ENCODE peak calls at places on chromosomes 2 and 18, in five cellular contexts. U is HepG2, F is NT2/D1, J is GM12878, K is H1. B is an unnamed sample.

GRCh38 chr2:84858123-84858522 is 22.8 kb downstream of the TRABD2A start:
- DNase-seq in U (no peak), F (no peak), J (no peak), K (no peak), B (peak)

GRCh38 chr18:76803814-76804213 is 18.5 kb upstream of the ZNF236 start:
- DNase-seq in U (peak), F (no peak), J (peak), K (peak), B (peak)

GRCh38 chr2:69175795-69176715 is 163.1 kb downstream of the ANTXR1 start:
- DNase-seq in U (no peak), F (no peak), J (no peak), K (no peak), B (no peak)

GRCh38 chr18:25827961-25828561 is 262.4 kb downstream of the SS18 start:
- DNase-seq in U (peak), F (no peak), J (no peak), K (no peak), B (no peak)

GRCh38 chr2:194725169-194725568 is 931.9 kb upstream of the SLC39A10 start:
- DNase-seq in U (no peak), F (no peak), J (no peak), K (no peak), B (no peak)

GRCh38 chr2:190185380-190185779 is 122.9 kb upstream of the MSTN start:
- DNase-seq in U (no peak), F (no peak), J (no peak), K (no peak), B (no peak)

GRCh38 chr2:240350696-240351087 is 84.8 kb upstream of the GPC1 start:
- DNase-seq in U (no peak), F (no peak), J (no peak), K (no peak), B (no peak)

GRCh38 chr2:126482582-126483464 is 173.1 kb upstream of the GYPC start:
- DNase-seq in U (peak), F (no peak), J (no peak), K (peak), B (peak)

GRCh38 chr2:24886640-24887324 is 33.3 kb downstream of the ADCY3 start:
- DNase-seq in U (no peak), F (no peak), J (no peak), K (no peak), B (no peak)

DNA sequence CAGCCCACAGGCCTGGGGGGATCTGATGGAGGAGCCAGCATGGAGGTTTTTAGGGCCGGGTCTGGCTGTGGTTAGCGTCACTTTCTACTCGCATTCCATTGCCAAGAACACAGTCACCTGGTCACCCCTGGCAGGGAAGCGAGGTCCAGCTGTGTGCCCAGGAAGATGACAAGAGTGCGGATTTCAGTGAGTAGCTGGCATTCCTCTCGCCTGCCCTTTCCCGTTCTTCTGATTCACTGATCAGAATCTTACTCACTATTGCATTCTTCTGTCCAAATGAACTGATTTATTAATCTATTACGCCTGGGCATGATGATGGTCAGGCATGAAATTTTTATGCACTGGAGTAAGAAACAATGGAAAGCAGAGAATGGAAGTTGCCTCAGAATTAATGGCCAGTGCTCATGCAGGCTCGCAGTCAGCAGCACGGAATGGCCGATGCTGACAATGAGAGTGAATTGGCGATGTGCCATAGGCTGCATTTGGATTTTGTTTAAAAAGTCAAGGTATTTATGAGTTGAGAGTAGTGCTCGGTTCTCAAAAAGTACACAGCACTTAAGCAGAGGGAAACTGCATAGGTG is 76.4 kb upstream of the MGAT5 start:
- DNase-seq in U (no peak), F (no peak), J (no peak), K (no peak), B (no peak)
- TF ChIP-seq SUZ12 in U (no peak), F (no peak), J (no peak), K (no peak), B (no peak)

GRCh38 chr2:70347831-70348230 is 46.0 kb upstream of the FAM136A start:
- DNase-seq in U (no peak), F (no peak), J (no peak), K (no peak), B (no peak)
- TF ChIP-seq SUZ12 in U (no peak), F (no peak), J (no peak), K (no peak), B (no peak)

GRCh38 chr2:1940660-1941059 is 196.3 kb upstream of the PXDN start:
- DNase-seq in U (no peak), F (no peak), J (no peak), K (no peak), B (no peak)
- TF ChIP-seq SUZ12 in U (no peak), F (no peak), J (no peak), K (no peak), B (no peak)

DNA sequence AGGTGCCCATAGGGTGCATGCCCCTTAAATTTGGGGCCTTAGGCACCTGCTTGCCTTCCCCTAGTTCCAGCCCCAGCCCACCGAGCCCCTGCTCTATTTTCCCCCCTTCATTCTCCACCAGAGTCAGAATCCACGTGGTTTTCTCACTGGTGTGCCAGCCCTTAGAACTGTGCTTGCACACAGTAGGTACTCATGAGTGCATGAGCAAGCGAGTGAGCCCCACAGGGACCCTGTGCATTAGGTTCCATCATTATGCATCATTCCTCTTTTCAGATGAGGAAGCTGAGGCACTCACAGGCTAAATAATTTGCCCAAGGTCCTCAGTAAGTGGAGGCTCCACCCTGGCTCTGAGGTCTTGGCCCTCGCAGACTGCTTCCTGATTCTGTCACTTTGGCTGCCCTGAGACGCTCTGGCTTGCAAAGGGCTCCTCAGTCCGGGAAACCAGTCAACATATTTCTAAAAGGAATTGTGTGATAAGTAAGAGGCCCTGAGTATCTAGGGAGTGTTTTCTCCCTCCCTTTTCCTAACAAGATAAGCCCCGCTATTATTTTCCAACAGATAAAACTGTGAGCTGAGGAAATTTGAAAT is 71.7 kb downstream of the IL1R2 start:
- DNase-seq in U (no peak), F (no peak), J (no peak), K (no peak), B (no peak)
- TF ChIP-seq SUZ12 in U (no peak), F (no peak), J (no peak), K (no peak), B (no peak)

DNA sequence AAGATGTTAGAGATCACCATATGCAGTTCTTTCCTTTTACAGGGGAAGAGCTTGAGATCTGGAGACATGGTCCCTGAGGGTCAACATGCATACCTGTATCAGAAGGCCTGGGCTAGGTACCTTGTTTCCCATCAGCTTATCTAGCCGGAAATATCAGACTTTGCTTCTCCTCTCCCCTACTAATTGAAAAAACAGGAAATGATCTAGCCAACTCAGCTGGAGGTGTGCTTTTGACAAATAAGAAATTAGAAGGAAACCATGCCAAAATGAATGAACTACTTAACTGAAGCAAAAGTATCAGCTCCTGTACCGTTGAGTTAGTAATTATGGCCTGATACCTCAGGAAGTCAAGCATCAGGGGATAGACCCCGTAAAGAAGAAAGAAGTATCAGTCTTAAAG is 20.4 kb downstream of the PKP4 start:
- DNase-seq in U (no peak), F (no peak), J (no peak), K (no peak), B (no peak)
- TF ChIP-seq SUZ12 in U (no peak), F (no peak), J (no peak), K (no peak), B (no peak)

GRCh38 chr18:46034230-46034629 is 37.8 kb downstream of the PSTPIP2 start:
- DNase-seq in U (no peak), F (no peak), J (no peak), K (no peak), B (no peak)

GRCh38 chr18:46040747-46041104 is 31.3 kb downstream of the PSTPIP2 start:
- DNase-seq in U (no peak), F (no peak), J (no peak), K (no peak), B (no peak)

GRCh38 chr18:46039967-46040746 is 31.9 kb downstream of the PSTPIP2 start:
- DNase-seq in U (no peak), F (no peak), J (no peak), K (no peak), B (no peak)

GRCh38 chr18:46037512-46038305 is 34.4 kb downstream of the PSTPIP2 start:
- DNase-seq in U (peak), F (no peak), J (no peak), K (no peak), B (no peak)

GRCh38 chr18:46035701-46036680 is 36.1 kb downstream of the PSTPIP2 start:
- DNase-seq in U (no peak), F (no peak), J (no peak), K (no peak), B (no peak)
- TF ChIP-seq SUZ12 in U (no peak), F (no peak), J (no peak), K (no peak), B (no peak)

GRCh38 chr2:9763356-9764152 is 79.7 kb upstream of the TAF1B start:
- DNase-seq in U (peak), F (no peak), J (no peak), K (no peak), B (no peak)
- TF ChIP-seq SUZ12 in U (no peak), F (no peak), J (no peak), K (no peak), B (no peak)

GRCh38 chr2:71609029-71609428 is 155.7 kb downstream of the DYSF start:
- DNase-seq in U (no peak), F (no peak), J (no peak), K (no peak), B (no peak)
- TF ChIP-seq SUZ12 in U (no peak), F (no peak), J (no peak), K (no peak), B (no peak)

DNA sequence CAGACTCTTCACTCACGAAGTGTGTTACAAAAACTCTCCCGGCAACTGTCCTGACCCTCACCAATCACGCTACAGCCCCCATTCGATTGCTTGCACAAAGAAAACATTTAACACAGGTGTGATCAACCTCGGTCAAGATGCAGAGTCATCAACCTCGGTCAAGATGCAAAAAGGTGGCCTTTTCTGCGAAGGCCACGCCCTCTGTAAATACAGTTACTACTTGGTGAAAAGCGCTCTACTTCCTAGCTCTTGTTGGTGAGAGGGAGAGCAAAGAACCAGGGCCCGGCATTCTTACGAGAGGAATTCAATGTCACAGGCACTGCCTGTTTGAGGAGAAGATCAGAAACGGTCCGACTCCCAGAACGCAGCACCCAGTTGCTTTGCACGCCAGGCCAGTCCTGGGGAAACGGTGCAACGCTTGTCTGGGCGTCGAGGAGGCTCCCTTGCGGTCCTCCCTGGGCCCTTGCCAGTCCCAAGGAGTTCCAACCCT is 2.0 kb downstream of the PIEZO2 start:
- DNase-seq in U (no peak), F (no peak), J (no peak), K (peak), B (no peak)
- TF ChIP-seq SUZ12 in U (no peak), F (no peak), J (no peak), K (peak), B (no peak)

B was measured in HEK293T.